ENCODE peak calls at places on chromosome 19, in nine cellular contexts. One of them, this sample, is unnamed.

GRCh38 chr19:47499863-47500830 is 14.7 kb downstream of the NAPA start:
- DNase-seq in fibroblast of the conjunctiva: no peak
- DNase-seq in cardiac fibroblast: no peak
- DNase-seq in fibroblast of lung: no peak
- DNase-seq in psoas muscle: peak; percentile 68
- DNase-seq in sigmoid colon: no peak
- DNase-seq in coronary artery: no peak
- DNase-seq in activated CD8-positive, alpha-beta memory T cell treated with anti-CD3 and anti-CD28 coated beads for 24 hours: no peak
- DNase-seq in anterior cingulate cortex: no peak
- DNase-seq in this sample: no peak

GRCh38 chr19:16899566-16900075 is 10.8 kb downstream of the F2RL3 start:
- DNase-seq in fibroblast of lung: no peak
- DNase-seq in activated CD8-positive, alpha-beta memory T cell treated with anti-CD3 and anti-CD28 coated beads for 24 hours: no peak
- DNase-seq in sigmoid colon: no peak
- DNase-seq in coronary artery: no peak
- DNase-seq in cardiac fibroblast: peak; percentile 43
- DNase-seq in fibroblast of the conjunctiva: no peak
- DNase-seq in psoas muscle: peak; percentile 61
- DNase-seq in anterior cingulate cortex: no peak
- DNase-seq in this sample: no peak

GRCh38 chr19:48230555-48231129 is 25.1 kb downstream of the CARD8 start:
- DNase-seq in coronary artery: no peak
- DNase-seq in psoas muscle: no peak
- DNase-seq in fibroblast of the conjunctiva: no peak
- DNase-seq in cardiac fibroblast: no peak
- DNase-seq in sigmoid colon: no peak
- DNase-seq in fibroblast of lung: no peak
- DNase-seq in anterior cingulate cortex: no peak
- DNase-seq in activated CD8-positive, alpha-beta memory T cell treated with anti-CD3 and anti-CD28 coated beads for 24 hours: no peak
- DNase-seq in this sample: no peak

GRCh38 chr19:54035215-54036178 is 28.2 kb downstream of the VSTM1 start:
- DNase-seq in anterior cingulate cortex: peak; percentile 23
- DNase-seq in psoas muscle: no peak
- DNase-seq in sigmoid colon: no peak
- DNase-seq in cardiac fibroblast: peak; percentile 88
- DNase-seq in coronary artery: no peak
- DNase-seq in activated CD8-positive, alpha-beta memory T cell treated with anti-CD3 and anti-CD28 coated beads for 24 hours: no peak
- DNase-seq in fibroblast of lung: peak; percentile 86
- DNase-seq in fibroblast of the conjunctiva: peak; percentile 62
- DNase-seq in this sample: no peak

GRCh38 chr19:35592226-35592625 is 6.3 kb downstream of the PMIS2 start:
- DNase-seq in fibroblast of lung: peak; percentile 16
- DNase-seq in fibroblast of the conjunctiva: peak; percentile 35
- DNase-seq in sigmoid colon: no peak
- DNase-seq in cardiac fibroblast: peak; percentile 70
- DNase-seq in coronary artery: no peak
- DNase-seq in anterior cingulate cortex: no peak
- DNase-seq in activated CD8-positive, alpha-beta memory T cell treated with anti-CD3 and anti-CD28 coated beads for 24 hours: peak; percentile 60
- DNase-seq in psoas muscle: no peak
- DNase-seq in this sample: no peak

GRCh38 chr19:9075064-9075964 is 11.5 kb upstream of the OR1M1 start:
- DNase-seq in coronary artery: no peak
- DNase-seq in anterior cingulate cortex: peak; percentile 58
- DNase-seq in fibroblast of the conjunctiva: peak; percentile 75
- DNase-seq in cardiac fibroblast: peak; percentile 96
- DNase-seq in fibroblast of lung: peak; percentile 99
- DNase-seq in activated CD8-positive, alpha-beta memory T cell treated with anti-CD3 and anti-CD28 coated beads for 24 hours: no peak
- DNase-seq in psoas muscle: peak; percentile 51
- DNase-seq in sigmoid colon: peak; percentile 90
- DNase-seq in this sample: peak; percentile 83

GRCh38 chr19:58277748-58278147 is 1.0 kb upstream of the ZNF8 start:
- DNase-seq in fibroblast of the conjunctiva: no peak
- DNase-seq in anterior cingulate cortex: no peak
- DNase-seq in fibroblast of lung: no peak
- DNase-seq in psoas muscle: no peak
- DNase-seq in cardiac fibroblast: no peak
- DNase-seq in activated CD8-positive, alpha-beta memory T cell treated with anti-CD3 and anti-CD28 coated beads for 24 hours: no peak
- DNase-seq in sigmoid colon: no peak
- DNase-seq in coronary artery: no peak
- DNase-seq in this sample: no peak

GRCh38 chr19:36420961-36421748 is 2.7 kb upstream of the ZFP82 start:
- DNase-seq in fibroblast of the conjunctiva: no peak
- DNase-seq in anterior cingulate cortex: peak; percentile 4
- DNase-seq in cardiac fibroblast: peak; percentile 37
- DNase-seq in fibroblast of lung: peak; percentile 71
- DNase-seq in activated CD8-positive, alpha-beta memory T cell treated with anti-CD3 and anti-CD28 coated beads for 24 hours: no peak
- DNase-seq in coronary artery: peak; percentile 71
- DNase-seq in sigmoid colon: no peak
- DNase-seq in psoas muscle: no peak
- DNase-seq in this sample: peak; percentile 75

GRCh38 chr19:40366697-40367561 is 18.4 kb downstream of the PLD3 start:
- DNase-seq in sigmoid colon: no peak
- DNase-seq in activated CD8-positive, alpha-beta memory T cell treated with anti-CD3 and anti-CD28 coated beads for 24 hours: no peak
- DNase-seq in coronary artery: no peak
- DNase-seq in psoas muscle: no peak
- DNase-seq in fibroblast of the conjunctiva: peak; percentile 3
- DNase-seq in cardiac fibroblast: peak; percentile 26
- DNase-seq in anterior cingulate cortex: peak; percentile 30
- DNase-seq in fibroblast of lung: peak; percentile 71
- DNase-seq in this sample: no peak

GRCh38 chr19:3570619-3571018 is 2.1 kb upstream of the HMG20B start:
- DNase-seq in fibroblast of lung: no peak
- DNase-seq in cardiac fibroblast: no peak
- DNase-seq in coronary artery: no peak
- DNase-seq in psoas muscle: no peak
- DNase-seq in activated CD8-positive, alpha-beta memory T cell treated with anti-CD3 and anti-CD28 coated beads for 24 hours: no peak
- DNase-seq in fibroblast of the conjunctiva: no peak
- DNase-seq in anterior cingulate cortex: peak; percentile 45
- DNase-seq in sigmoid colon: no peak
- DNase-seq in this sample: peak; percentile 25

GRCh38 chr19:16509141-16510061 is 13.2 kb downstream of the C19orf44 start:
- DNase-seq in coronary artery: no peak
- DNase-seq in activated CD8-positive, alpha-beta memory T cell treated with anti-CD3 and anti-CD28 coated beads for 24 hours: no peak
- DNase-seq in sigmoid colon: no peak
- DNase-seq in cardiac fibroblast: peak; percentile 60
- DNase-seq in fibroblast of lung: peak; percentile 60
- DNase-seq in fibroblast of the conjunctiva: no peak
- DNase-seq in psoas muscle: no peak
- DNase-seq in anterior cingulate cortex: peak; percentile 72
- DNase-seq in this sample: peak; percentile 73

GRCh38 chr19:17803264-17803896 is 8.4 kb downstream of the B3GNT3 start:
- DNase-seq in activated CD8-positive, alpha-beta memory T cell treated with anti-CD3 and anti-CD28 coated beads for 24 hours: no peak
- DNase-seq in fibroblast of the conjunctiva: no peak
- DNase-seq in coronary artery: no peak
- DNase-seq in psoas muscle: no peak
- DNase-seq in anterior cingulate cortex: no peak
- DNase-seq in sigmoid colon: no peak
- DNase-seq in fibroblast of lung: no peak
- DNase-seq in cardiac fibroblast: no peak
- DNase-seq in this sample: peak; percentile 29

This sample was measured in right cardiac atrium.